ENCODE peak calls at places on chromosomes 2 and 18, in eight cellular contexts. D is glomerular endothelial cell; K is NCI-H1436; Q is uterus; C is activated CD4-positive, alpha-beta T cell treated with anti-CD3 and anti-CD28 coated beads, Interleukin-2, amount 50 U/mL, for 1 hour; T is stimulated activated CD4-positive, alpha-beta T cell treated with anti-CD3 and anti-CD28 coated beads, Interleukin-2, amount 100 ng/mL, for 24 hours; P is mucosa of descending colon; A is amygdala. Y is an unnamed sample.

GRCh38 chr2:201357216-201357615 is at the start of gene FLACC1:
- DNase-seq in D (no peak), K (peak), Q (no peak), C (no peak), T (no peak), P (no peak), A (no peak), Y (no peak)

GRCh38 chr18:56221195-56222065 is 417.0 kb downstream of the TXNL1 start:
- DNase-seq in D (no peak), K (no peak), Q (no peak), C (no peak), T (no peak), P (no peak), A (no peak), Y (no peak)

GRCh38 chr2:3634631-3635091 is 23.3 kb upstream of the ALLC start:
- DNase-seq in D (no peak), K (no peak), Q (no peak), C (no peak), T (no peak), P (no peak), A (no peak), Y (peak)

GRCh38 chr2:30165617-30166016 is 18.8 kb downstream of the YPEL5 start:
- DNase-seq in D (no peak), K (no peak), Q (no peak), C (no peak), T (no peak), P (no peak), A (no peak), Y (no peak)

GRCh38 chr2:28915939-28916338 is 21.5 kb downstream of the WDR43 start:
- DNase-seq in D (no peak), K (no peak), Q (no peak), C (no peak), T (no peak), P (no peak), A (no peak), Y (no peak)

GRCh38 chr2:206113148-206113547 is 27.2 kb upstream of the INO80D start:
- DNase-seq in D (no peak), K (no peak), Q (no peak), C (no peak), T (no peak), P (no peak), A (no peak), Y (no peak)

GRCh38 chr2:207328944-207329386 is 163.2 kb upstream of the KLF7 start:
- DNase-seq in D (no peak), K (no peak), Q (no peak), C (no peak), T (no peak), P (no peak), A (no peak), Y (no peak)

GRCh38 chr18:48810805-48811204 is 140.0 kb downstream of the SMAD7 start:
- DNase-seq in D (no peak), K (no peak), Q (no peak), C (no peak), T (no peak), P (no peak), A (no peak), Y (no peak)

GRCh38 chr2:240561325-240561971 is 1.3 kb downstream of the DUSP28 start:
- DNase-seq in D (no peak), K (no peak), Q (no peak), C (no peak), T (no peak), P (no peak), A (no peak), Y (peak)

GRCh38 chr18:5747678-5748077 is 147.6 kb downstream of the TMEM200C start:
- DNase-seq in D (no peak), K (no peak), Q (no peak), C (no peak), T (no peak), P (no peak), A (no peak), Y (no peak)

GRCh38 chr2:6523476-6523875 is 342.2 kb downstream of the CMPK2 start:
- DNase-seq in D (no peak), K (no peak), Q (no peak), C (no peak), T (no peak), P (no peak), A (no peak), Y (no peak)

GRCh38 chr2:23788100-23788499 is 138.8 kb downstream of the ATAD2B start:
- DNase-seq in D (no peak), K (no peak), Q (no peak), C (no peak), T (no peak), P (no peak), A (no peak), Y (no peak)

GRCh38 chr2:151946856-151947523 is 118.8 kb upstream of the ARL5A start:
- DNase-seq in D (no peak), K (no peak), Q (peak), C (peak), T (peak), P (no peak), A (no peak), Y (no peak)

GRCh38 chr2:43343573-43344304 is 117.3 kb upstream of the ZFP36L2 start:
- DNase-seq in D (no peak), K (no peak), Q (peak), C (no peak), T (no peak), P (no peak), A (peak), Y (no peak)

GRCh38 chr2:133247613-133248012 is 320.6 kb downstream of the NCKAP5 start:
- DNase-seq in D (no peak), K (no peak), Q (no peak), C (no peak), T (no peak), P (no peak), A (no peak), Y (no peak)

GRCh38 chr2:120875431-120875830 is 139.8 kb downstream of the GLI2 start:
- DNase-seq in D (no peak), K (no peak), Q (no peak), C (no peak), T (no peak), P (no peak), A (no peak), Y (no peak)

GRCh38 chr2:159982842-159983785 is 79.3 kb downstream of the PLA2R1 start:
- DNase-seq in D (no peak), K (no peak), Q (no peak), C (no peak), T (no peak), P (no peak), A (no peak), Y (no peak)

GRCh38 chr18:48031641-48032040 is 101.2 kb upstream of the SMAD2 start:
- DNase-seq in D (no peak), K (no peak), Q (no peak), C (no peak), T (no peak), P (no peak), A (no peak), Y (peak)

GRCh38 chr2:225288986-225289385 is 110.5 kb upstream of the NYAP2 start:
- DNase-seq in D (no peak), K (no peak), Q (no peak), C (no peak), T (no peak), P (no peak), A (no peak), Y (no peak)

GRCh38 chr18:37393945-37394609 is 171.5 kb downstream of the CELF4 start:
- DNase-seq in D (no peak), K (peak), Q (peak), C (no peak), T (no peak), P (peak), A (peak), Y (no peak)

GRCh38 chr18:48815581-48816324 is 135.0 kb downstream of the SMAD7 start:
- DNase-seq in D (no peak), K (no peak), Q (peak), C (no peak), T (no peak), P (no peak), A (no peak), Y (peak)

GRCh38 chr2:196096264-196096663 is 27.6 kb upstream of the DNAH7 start:
- DNase-seq in D (no peak), K (no peak), Q (no peak), C (no peak), T (no peak), P (no peak), A (no peak), Y (no peak)

GRCh38 chr2:6986894-6987487 is 69.8 kb downstream of the RNF144A start:
- DNase-seq in D (no peak), K (peak), Q (no peak), C (no peak), T (no peak), P (no peak), A (peak), Y (no peak)

GRCh38 chr2:177172034-177172880 is 40.3 kb upstream of the HNRNPA3 start:
- DNase-seq in D (no peak), K (no peak), Q (no peak), C (no peak), T (no peak), P (no peak), A (no peak), Y (no peak)

GRCh38 chr2:219541611-219542180 is 1.9 kb downstream of the CHPF start:
- DNase-seq in D (no peak), K (peak), Q (peak), C (peak), T (peak), P (peak), A (peak), Y (peak)

GRCh38 chr2:136510244-136510643 is 255.1 kb upstream of the THSD7B start:
- DNase-seq in D (no peak), K (no peak), Q (no peak), C (no peak), T (no peak), P (no peak), A (no peak), Y (no peak)

GRCh38 chr18:57885931-57886330 is 82.8 kb upstream of the ATP8B1 start:
- DNase-seq in D (no peak), K (no peak), Q (no peak), C (no peak), T (no peak), P (no peak), A (no peak), Y (no peak)

GRCh38 chr18:52060612-52061259 is 279.3 kb upstream of the DCC start:
- DNase-seq in D (no peak), K (peak), Q (no peak), C (no peak), T (no peak), P (no peak), A (no peak), Y (no peak)